ENCODE peak calls at places on chromosomes 13 and 19, in eight cellular contexts. A, S, D, U, R, Z, P and O are unnamed samples. For H3K36me3, the result is how much of the 10 kb centered on the place peaks cover.

GRCh38 chr19:9914001-9914314 is 22.4 kb downstream of the OLFM2 start:
- DNase-seq in A (no peak), U (peak), P (peak), Z (peak), R (no peak), S (no peak), D (no peak), O (peak)

GRCh38 chr13:47117268-47117667 is 220.4 kb upstream of the HTR2A start:
- DNase-seq in S (no peak), P (no peak), A (no peak), D (no peak), R (no peak), U (peak), Z (peak), O (no peak)

GRCh38 chr13:23898101-23898500 is 799 bp upstream of the C1QTNF9B start:
- DNase-seq in S (no peak), R (no peak), Z (no peak), U (no peak), P (no peak), D (no peak), A (no peak), O (no peak)

GRCh38 chr19:39276740-39277139 is 8.5 kb downstream of the IFNL2 start:
- DNase-seq in U (no peak), S (no peak), P (no peak), A (no peak), D (no peak), Z (no peak), R (no peak), O (no peak)

GRCh38 chr13:33519561-33520479 is 234.3 kb upstream of the STARD13 start:
- DNase-seq in R (no peak), Z (peak), D (no peak), S (no peak), U (no peak), P (no peak), A (no peak), O (no peak)

GRCh38 chr13:44237276-44237767 is 136.3 kb upstream of the SERP2 start:
- DNase-seq in U (peak), Z (peak), P (no peak), R (no peak), S (peak), A (peak), D (peak), O (peak)

GRCh38 chr19:19537321-19538048 is 580 bp upstream of the CILP2 start:
- DNase-seq in P (peak), S (no peak), D (no peak), A (no peak), Z (peak), R (no peak), U (peak), O (peak)

GRCh38 chr19:47790398-47790814 is 11.9 kb downstream of the SELENOW start:
- DNase-seq in P (peak), Z (peak), S (peak), R (peak), D (peak), A (peak), U (peak), O (peak)

GRCh38 chr19:44260343-44260681 is 626 bp downstream of the ZNF233 start:
- DNase-seq in D (no peak), R (no peak), U (no peak), P (peak), A (no peak), S (no peak), Z (peak), O (no peak)

GRCh38 chr19:51726049-51726448 is 2.3 kb upstream of the HAS1 start:
- DNase-seq in R (no peak), D (no peak), U (no peak), Z (peak), A (peak), S (peak), P (peak), O (no peak)

GRCh38 chr13:49444517-49445395 is 682 bp downstream of the SETDB2 start:
- DNase-seq in U (peak), Z (peak), R (peak), P (peak), D (peak), A (no peak), S (no peak), O (no peak)

GRCh38 chr13:76885203-76886004 is 801 bp downstream of the KCTD12 start:
- DNase-seq in D (peak), P (peak), R (peak), U (peak), Z (peak), A (peak), S (peak), O (peak)

GRCh38 chr13:69817333-69817732 is 290.3 kb upstream of the ATXN8OS start:
- DNase-seq in Z (no peak), A (no peak), D (no peak), S (no peak), U (no peak), P (no peak), R (no peak), O (no peak)

GRCh38 chr13:21074601-21075302 is 13.4 kb upstream of the LATS2 start:
- DNase-seq in R (no peak), U (no peak), Z (peak), S (no peak), P (no peak), A (no peak), D (peak), O (no peak)

GRCh38 chr19:18541258-18541991 is 1.9 kb downstream of the FKBP8 start:
- DNase-seq in D (no peak), R (no peak), Z (peak), P (no peak), U (no peak), A (no peak), S (no peak), O (no peak)

GRCh38 chr19:53906211-53907192 is 2.6 kb upstream of the CACNG7 start:
- DNase-seq in D (no peak), S (peak), P (peak), Z (peak), A (peak), U (peak), R (peak), O (peak)

GRCh38 chr19:30799854-30800755 is 427.9 kb downstream of the ZNF536 start:
- DNase-seq in R (no peak), S (peak), D (peak), A (no peak), P (peak), Z (no peak), U (no peak), O (no peak)

GRCh38 chr19:10936661-10937084 is 8.1 kb downstream of the TIMM29 start:
- DNase-seq in R (no peak), Z (peak), D (no peak), A (no peak), S (no peak), U (peak), P (peak), O (no peak)

DNA sequence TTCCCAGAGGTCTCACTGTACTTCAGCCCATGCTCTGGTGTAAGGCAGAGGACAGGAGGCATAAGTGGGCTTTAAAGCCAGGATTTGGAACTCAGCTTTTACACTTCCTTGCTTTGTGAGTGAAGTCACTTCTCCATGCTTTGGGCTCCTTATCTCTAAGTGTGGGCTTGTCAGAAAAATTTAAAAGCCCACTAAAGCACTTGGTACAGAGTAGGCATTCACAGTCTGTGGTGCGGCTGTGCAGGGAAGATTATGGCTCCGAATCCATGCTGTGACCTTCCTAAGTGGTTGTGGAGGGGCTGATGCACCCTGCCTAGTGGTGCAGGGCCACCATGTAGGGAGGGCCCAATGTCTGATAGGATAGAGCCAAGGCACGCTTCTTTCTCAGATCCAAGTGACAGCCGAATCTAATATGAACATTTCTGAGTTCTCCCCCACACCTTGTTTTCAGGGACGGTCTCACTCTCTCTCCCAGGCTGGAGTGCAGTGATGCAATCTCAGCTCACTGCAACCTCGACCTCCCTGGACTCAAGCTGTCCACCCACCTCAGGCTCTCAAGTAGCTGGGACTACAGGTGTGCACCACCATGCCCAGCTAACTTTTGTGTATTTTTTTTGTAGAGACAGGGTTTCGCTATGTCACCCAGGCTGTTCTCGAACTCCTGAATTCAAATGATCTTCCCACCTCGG is 6.9 kb downstream of the TIMM29 start:
- DNase-seq in R (no peak), P (no peak), D (no peak), U (no peak), Z (peak), S (no peak), A (no peak), O (no peak)
- H3K36me3 ChIP-seq in R (under half), P (under half), D (under half), U (under half), Z (under half), S (under half), A (under half), O (under half)

DNA sequence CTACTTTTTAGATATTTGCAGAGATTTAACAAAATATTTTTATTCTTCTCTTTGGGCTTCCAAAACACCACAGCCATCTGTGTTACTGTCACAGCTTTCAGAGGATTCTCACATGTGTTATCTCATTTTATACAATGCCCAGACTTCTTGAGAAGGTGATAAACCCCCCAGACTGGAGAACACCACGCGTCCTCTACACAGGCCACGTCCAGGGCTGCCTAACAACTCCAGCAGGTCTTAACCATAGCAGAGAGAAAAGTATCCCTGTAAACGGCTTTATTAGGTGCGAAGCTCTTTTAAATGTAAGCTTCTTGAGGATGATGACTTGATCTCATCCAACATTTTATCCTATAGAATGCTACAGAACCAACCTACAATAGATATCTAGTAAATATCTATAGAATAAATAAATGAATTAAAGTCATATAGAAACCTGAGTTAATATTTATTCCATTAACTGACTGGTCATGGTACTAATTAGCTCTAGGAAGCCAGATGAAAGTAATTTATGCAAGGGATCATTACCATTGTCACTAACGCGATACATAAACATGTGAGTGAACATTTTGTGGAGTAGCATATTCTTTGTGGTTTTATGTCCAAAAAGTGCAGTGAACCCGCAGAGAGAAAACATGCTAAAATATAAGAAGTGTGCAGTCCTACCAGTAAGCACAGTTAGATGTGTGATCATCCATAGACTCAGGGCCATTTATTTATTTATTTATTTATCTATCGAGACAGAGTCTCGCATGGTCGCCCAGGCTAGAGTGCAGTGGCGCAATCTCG is 1.8 kb downstream of the GPR183 start:
- DNase-seq in R (no peak), A (no peak), D (no peak), Z (no peak), P (no peak), S (no peak), U (no peak), O (no peak)
- H3K27ac ChIP-seq in R (peak), A (no peak), D (peak), Z (no peak), P (no peak), S (no peak), U (no peak), O (no peak)

GRCh38 chr19:7862413-7862951 is 11.7 kb downstream of the PRR36 start:
- DNase-seq in S (peak), Z (peak), A (peak), D (no peak), U (no peak), P (peak), R (peak), O (peak)

GRCh38 chr19:7860902-7861618 is 13.1 kb downstream of the PRR36 start:
- DNase-seq in A (peak), S (no peak), U (no peak), D (no peak), P (peak), Z (peak), R (no peak), O (no peak)

GRCh38 chr19:7860166-7860901 is 13.9 kb downstream of the PRR36 start:
- DNase-seq in R (no peak), S (no peak), U (no peak), Z (peak), A (peak), P (no peak), D (no peak), O (no peak)

GRCh38 chr19:7863157-7863970 is 10.8 kb downstream of the PRR36 start:
- DNase-seq in A (peak), D (no peak), R (no peak), Z (peak), S (no peak), U (no peak), P (peak), O (peak)

GRCh38 chr19:7861619-7862412 is 12.4 kb downstream of the PRR36 start:
- DNase-seq in A (peak), D (no peak), U (no peak), P (peak), Z (peak), S (no peak), R (no peak), O (peak)
- H3K36me3 ChIP-seq in A (under half), D (under half), U (under half), P (under half), Z (under half), S (under half), R (under half), O (under half)

GRCh38 chr19:16376649-16377048 is 52.0 kb downstream of the KLF2 start:
- DNase-seq in D (no peak), R (no peak), P (peak), S (no peak), Z (peak), A (peak), U (peak), O (peak)
- H3K27ac ChIP-seq in D (no peak), R (no peak), P (no peak), S (no peak), Z (no peak), A (peak), U (no peak), O (no peak)

DNA sequence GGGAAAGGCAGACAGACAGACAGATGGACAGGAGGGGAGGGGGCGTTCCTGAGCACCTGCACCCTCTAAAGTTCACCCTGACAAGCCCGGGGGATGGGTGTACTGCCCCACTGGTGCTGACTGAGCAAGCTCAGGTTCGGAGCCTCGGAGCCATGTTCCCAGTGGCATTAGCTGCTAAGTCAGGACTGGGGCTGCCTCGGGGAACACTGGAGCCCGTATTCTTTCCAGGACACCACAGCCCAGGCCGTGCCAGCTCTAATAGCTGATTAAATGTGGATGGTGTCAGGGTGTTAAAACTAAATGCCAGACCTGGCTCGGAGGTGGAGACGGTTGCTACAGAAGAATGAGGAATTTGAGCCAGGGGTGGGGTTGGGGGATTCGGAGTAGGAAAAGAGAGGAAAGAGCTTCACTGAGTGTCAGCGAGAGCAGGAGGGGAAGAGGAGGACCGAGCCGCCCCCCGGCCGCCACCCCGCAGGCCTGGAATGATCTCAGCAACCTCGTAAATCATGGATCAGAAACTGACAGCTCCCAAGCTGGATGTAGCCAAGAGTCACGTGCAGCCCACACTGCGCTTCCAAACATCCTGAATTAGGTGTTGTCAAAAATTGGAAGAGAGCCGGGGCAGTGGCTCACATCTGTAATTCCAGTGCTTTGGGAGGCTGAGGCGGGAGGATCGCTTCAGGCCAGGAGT is 10.4 kb downstream of the MAP2K2 start:
- DNase-seq in R (no peak), Z (peak), S (no peak), A (no peak), U (no peak), P (no peak), D (no peak), O (no peak)
- H3K36me3 ChIP-seq in R (under half), Z (half or more), S (under half), A (under half), U (under half), P (under half), D (under half), O (under half)

GRCh38 chr13:98240131-98240530 is 63.1 kb upstream of the RNF113B start:
- DNase-seq in R (no peak), P (no peak), A (no peak), D (no peak), S (no peak), Z (no peak), U (no peak), O (no peak)
- H3K27ac ChIP-seq in R (no peak), P (no peak), A (no peak), D (no peak), S (no peak), Z (no peak), U (no peak), O (peak)

DNA sequence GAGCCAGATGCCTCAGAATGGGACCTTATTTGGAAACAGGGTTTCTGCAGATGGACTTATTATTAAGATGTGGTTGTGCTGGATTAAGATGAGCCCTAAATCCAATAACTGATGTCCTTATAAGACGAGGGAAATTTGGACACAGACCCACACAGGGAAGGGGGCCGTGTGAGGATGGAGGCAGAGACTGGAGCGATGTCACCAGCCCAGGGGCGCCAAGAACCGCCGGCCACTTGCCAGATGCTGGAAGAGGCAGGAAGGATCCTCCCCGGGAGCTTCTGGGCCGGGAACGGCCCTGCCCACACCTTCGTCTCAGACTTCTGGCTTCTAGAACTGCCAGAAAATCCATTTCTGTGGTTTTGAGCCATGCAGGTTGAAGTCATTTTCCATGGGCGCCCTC is 26.6 kb downstream of the GNG7 start:
- DNase-seq in R (no peak), A (no peak), S (no peak), U (no peak), P (no peak), Z (peak), D (no peak), O (no peak)
- H3K36me3 ChIP-seq in R (under half), A (under half), S (under half), U (under half), P (under half), Z (under half), D (under half), O (under half)

GRCh38 chr13:110537116-110537515 is 24.4 kb downstream of the RAB20 start:
- DNase-seq in A (no peak), S (no peak), Z (peak), D (no peak), U (no peak), P (no peak), R (no peak), O (peak)
- H3K27ac ChIP-seq in A (no peak), S (no peak), Z (no peak), D (peak), U (no peak), P (no peak), R (no peak), O (peak)